ENCODE peak calls at places on chromosomes 16 and 17, in six cellular contexts. U, X, Y, H, M and P are unnamed samples.

GRCh38 chr17:1159781-1160180 is 20.0 kb downstream of the ABR start:
- DNase-seq in M (no peak), U (no peak), Y (no peak), X (no peak), H (no peak), P (no peak)

GRCh38 chr16:59684911-59685310 is 950.8 kb upstream of the GOT2 start:
- DNase-seq in Y (no peak), X (no peak), U (peak), H (no peak), M (no peak), P (no peak)

GRCh38 chr16:28108590-28109247 is 45.2 kb upstream of the GSG1L start:
- DNase-seq in Y (no peak), U (no peak), H (no peak), X (no peak), M (no peak), P (no peak)

GRCh38 chr17:37292429-37293139 is 83.2 kb upstream of the C17orf78 start:
- DNase-seq in X (no peak), M (no peak), H (no peak), Y (no peak), U (no peak), P (no peak)

GRCh38 chr16:66483689-66484452 is 56.8 kb downstream of the BEAN1 start:
- DNase-seq in H (peak), M (peak), U (no peak), Y (peak), X (peak), P (no peak)

GRCh38 chr16:75377971-75378386 is 55.3 kb downstream of the CFDP1 start:
- DNase-seq in M (peak), X (no peak), U (peak), H (no peak), Y (no peak), P (peak)

GRCh38 chr17:59790936-59791335 is 83.5 kb downstream of the VMP1 start:
- DNase-seq in Y (no peak), H (no peak), M (no peak), X (no peak), U (no peak), P (no peak)

GRCh38 chr17:82668631-82669099 is 20.4 kb upstream of the WDR45B start:
- DNase-seq in Y (no peak), U (peak), X (peak), H (no peak), M (peak), P (no peak)

GRCh38 chr17:26731005-26731921 is 562.7 kb upstream of the WSB1 start:
- DNase-seq in U (no peak), M (no peak), H (no peak), X (peak), Y (no peak), P (no peak)